ENCODE peak calls at places on chromosomes 4 and X, in six cellular contexts. L is upper lobe of left lung, A is lower leg skin, T is nephron progenitor cell, O is HCT116, J is psoas muscle. B is an unnamed sample.

GRCh38 chr4:164481306-164482091 is 272.4 kb upstream of the SMIM31 start:
- DNase-seq in L (no peak), A (no peak), T (no peak), O (no peak), J (no peak), B (no peak)

GRCh38 chrX:71304561-71304960 is 3.0 kb downstream of the ITGB1BP2 start:
- DNase-seq in L (no peak), A (no peak), T (no peak), O (no peak), J (no peak), B (no peak)

GRCh38 chrX:109372716-109373115 is 109.2 kb downstream of the GUCY2F start:
- DNase-seq in L (no peak), A (no peak), T (no peak), O (no peak), J (no peak), B (no peak)

GRCh38 chrX:16931371-16931770 is 15.1 kb upstream of the REPS2 start:
- DNase-seq in L (no peak), A (no peak), T (no peak), O (no peak), J (no peak), B (no peak)

GRCh38 chr4:31104596-31104995 is 384.4 kb downstream of the PCDH7 start:
- DNase-seq in L (no peak), A (no peak), T (no peak), O (no peak), J (no peak), B (no peak)

GRCh38 chrX:108270280-108270679 is 167.9 kb downstream of the COL4A6 start:
- DNase-seq in L (no peak), A (peak), T (no peak), O (no peak), J (no peak), B (no peak)

GRCh38 chr4:28883211-28883610 is 1837.0 kb upstream of the PCDH7 start:
- DNase-seq in L (no peak), A (no peak), T (no peak), O (no peak), J (no peak), B (no peak)

GRCh38 chrX:37658352-37659030 is 27.1 kb upstream of the XK start:
- DNase-seq in L (no peak), A (no peak), T (no peak), O (no peak), J (no peak), B (no peak)

GRCh38 chrX:132631579-132632232 is 142.9 kb upstream of the MBNL3 start:
- DNase-seq in L (no peak), A (no peak), T (peak), O (no peak), J (no peak), B (no peak)

GRCh38 chr4:67746797-67747495 is 7.2 kb downstream of the GNRHR start:
- DNase-seq in L (no peak), A (no peak), T (no peak), O (peak), J (no peak), B (no peak)

GRCh38 chrX:19110642-19111041 is 11.6 kb downstream of the ADGRG2 start:
- DNase-seq in L (no peak), A (no peak), T (no peak), O (no peak), J (no peak), B (no peak)

GRCh38 chr4:57231781-57232180 is 121.6 kb upstream of the IGFBP7 start:
- DNase-seq in L (no peak), A (no peak), T (no peak), O (no peak), J (no peak), B (no peak)

GRCh38 chr4:77586953-77587383 is 18.7 kb upstream of the CXCL13 start:
- DNase-seq in L (no peak), A (no peak), T (no peak), O (no peak), J (no peak), B (no peak)

GRCh38 chrX:809081-809480 is 178.5 kb downstream of the SHOX start:
- DNase-seq in L (no peak), A (no peak), T (no peak), O (no peak), J (no peak), B (no peak)

GRCh38 chr4:145481164-145481941 is at the start of gene SMAD1:
- DNase-seq in L (peak), A (peak), T (peak), O (peak), J (peak), B (no peak)

GRCh38 chr4:98166025-98166730 is 22.9 kb upstream of the STPG2 start:
- DNase-seq in L (no peak), A (no peak), T (no peak), O (peak), J (peak), B (no peak)

GRCh38 chr4:125421547-125421946 is 106.8 kb downstream of the FAT4 start:
- DNase-seq in L (no peak), A (no peak), T (no peak), O (no peak), J (no peak), B (no peak)

GRCh38 chr4:98446499-98447375 is 185.6 kb downstream of the RAP1GDS1 start:
- DNase-seq in L (no peak), A (no peak), T (no peak), O (no peak), J (no peak), B (no peak)

GRCh38 chr4:40003986-40004385 is 26.3 kb upstream of the PDS5A start:
- DNase-seq in L (no peak), A (no peak), T (no peak), O (no peak), J (no peak), B (no peak)

GRCh38 chrX:71911731-71912050 is 1.0 kb downstream of the NHSL2 start:
- DNase-seq in L (peak), A (no peak), T (peak), O (no peak), J (peak), B (no peak)

GRCh38 chr4:73187325-73187724 is 71.3 kb downstream of the ANKRD17 start:
- DNase-seq in L (no peak), A (no peak), T (no peak), O (no peak), J (no peak), B (no peak)

GRCh38 chr4:168880811-168881595 is 129.1 kb downstream of the CBR4 start:
- DNase-seq in L (no peak), A (no peak), T (no peak), O (no peak), J (no peak), B (no peak)

GRCh38 chr4:126899382-126899801 is 733.4 kb upstream of the INTU start:
- DNase-seq in L (no peak), A (peak), T (no peak), O (peak), J (no peak), B (no peak)

DNA sequence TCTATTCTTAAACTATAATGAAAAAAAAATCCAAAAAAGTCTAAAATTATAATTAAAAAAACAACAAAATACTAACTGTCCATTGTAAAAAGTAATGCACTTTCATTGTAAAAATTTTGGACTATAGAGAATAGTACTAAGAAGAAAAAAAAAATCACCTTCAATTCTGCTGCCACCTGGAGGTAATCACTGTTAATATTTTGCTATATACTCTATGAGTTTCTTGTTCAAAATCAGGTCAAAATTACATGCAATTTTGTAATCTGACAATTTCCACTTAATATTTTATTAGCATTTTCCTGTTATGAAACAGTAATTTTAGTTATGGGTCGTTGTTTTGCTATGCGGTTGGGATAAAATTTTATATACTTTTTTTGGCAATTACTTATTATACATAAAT is 62.0 kb downstream of the HTT start:
- DNase-seq in L (no peak), A (no peak), T (no peak), O (no peak), J (no peak), B (no peak)
- TF ChIP-seq CTCF in L (no peak), A (no peak), T (no peak), O (peak), J (peak), B (peak)

GRCh38 chr4:173420324-173420752 is 21.4 kb upstream of the SCRG1 start:
- DNase-seq in L (no peak), A (no peak), T (no peak), O (peak), J (no peak), B (no peak)
- TF ChIP-seq CTCF in L (peak), A (no peak), T (peak), O (peak), J (peak), B (peak)

GRCh38 chr4:148152868-148153630 is 289.2 kb downstream of the NR3C2 start:
- DNase-seq in L (no peak), A (no peak), T (peak), O (no peak), J (no peak), B (no peak)
- TF ChIP-seq CTCF in L (no peak), A (no peak), T (no peak), O (no peak), J (no peak), B (peak)

GRCh38 chrX:51336584-51336983 is 4.0 kb downstream of the NUDT10 start:
- DNase-seq in L (no peak), A (no peak), T (peak), O (peak), J (no peak), B (peak)

GRCh38 chrX:51334276-51334675 is 1.7 kb downstream of the NUDT10 start:
- DNase-seq in L (no peak), A (no peak), T (no peak), O (no peak), J (no peak), B (no peak)

DNA sequence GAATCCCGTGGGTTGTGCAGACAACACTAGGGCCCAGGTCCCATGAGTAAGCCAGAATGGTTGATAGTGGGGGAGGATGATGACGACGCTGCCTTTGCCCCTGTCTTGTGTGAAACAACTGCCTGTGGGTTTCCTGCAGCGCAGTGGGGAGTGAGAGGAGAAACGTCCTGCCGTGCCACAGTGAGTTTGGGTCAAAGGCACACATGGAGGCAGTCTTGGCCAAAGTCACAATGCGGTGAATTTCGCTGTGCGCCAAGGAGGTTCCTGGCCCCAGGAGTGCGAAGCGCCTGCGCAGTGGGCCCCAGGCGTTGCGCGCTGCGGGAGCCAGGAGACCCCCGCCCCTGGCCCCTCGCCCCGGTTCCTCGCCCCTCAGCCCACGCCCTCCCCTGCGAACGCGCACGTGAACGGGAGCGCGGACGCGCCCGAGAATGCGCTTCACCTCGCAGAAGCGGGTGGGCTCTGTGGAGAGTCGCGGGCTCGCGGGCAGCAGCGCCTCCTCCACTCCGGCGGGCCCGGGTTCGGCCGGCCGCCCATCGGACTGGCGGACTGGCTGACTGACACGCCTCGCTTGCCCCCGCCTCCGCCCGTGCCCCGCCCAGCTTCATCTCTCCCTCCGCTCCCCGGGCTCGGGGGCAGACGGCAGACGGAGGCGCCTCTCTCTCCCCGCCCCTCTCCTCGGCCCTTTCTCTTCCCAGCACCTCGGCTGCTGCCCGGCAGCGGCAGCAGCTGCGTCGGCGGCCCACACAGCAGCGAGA is at the start of gene NUDT10:
- DNase-seq in L (peak), A (peak), T (peak), O (no peak), J (peak), B (peak)
- TF ChIP-seq CTCF in L (no peak), A (no peak), T (no peak), O (no peak), J (no peak), B (no peak)